ENCODE peak calls at places on chromosomes 7 and 10, in four cellular contexts. X is CD8-positive, alpha-beta T cell; V is astrocyte of the cerebellum; D is lower lobe of right lung. F is an unnamed sample.

GRCh38 chr7:123845823-123846216 is 851 bp downstream of the HYAL4 start:
- DNase-seq in X (no peak), V (no peak), D (no peak), F (no peak)

GRCh38 chr7:100825760-100826545 is 1.4 kb downstream of the EPHB4 start:
- DNase-seq in D (no peak), X (no peak), V (peak), F (no peak)

GRCh38 chr7:31663072-31663471 is 23.9 kb upstream of the PPP1R17 start:
- DNase-seq in D (no peak), V (no peak), X (no peak), F (no peak)

GRCh38 chr10:13338337-13339128 is 9.6 kb downstream of the SEPHS1 start:
- DNase-seq in D (no peak), X (no peak), V (peak), F (peak)

GRCh38 chr7:128838981-128839731 is 8.9 kb downstream of the FLNC start:
- DNase-seq in D (no peak), X (no peak), V (no peak), F (no peak)

GRCh38 chr7:120583835-120584586 is 273.9 kb downstream of the TSPAN12 start:
- DNase-seq in D (no peak), V (peak), X (no peak), F (no peak)

GRCh38 chr10:101494650-101495049 is 93.4 kb downstream of the POLL start:
- DNase-seq in V (no peak), X (no peak), D (no peak), F (no peak)

GRCh38 chr7:25621993-25622392 is 393.7 kb upstream of the NPVF start:
- DNase-seq in D (no peak), X (no peak), V (no peak), F (no peak)

GRCh38 chr7:80298201-80298600 is 163.6 kb downstream of the GNAI1 start:
- DNase-seq in V (no peak), D (no peak), X (no peak), F (no peak)

GRCh38 chr7:73626814-73627213 is 2.5 kb upstream of the MLXIPL start:
- DNase-seq in V (no peak), X (no peak), D (no peak), F (no peak)

GRCh38 chr10:70920519-70920918 is 32.2 kb upstream of the PCBD1 start:
- DNase-seq in X (no peak), V (no peak), D (peak), F (no peak)

GRCh38 chr10:52135101-52135500 is 179.0 kb upstream of the DKK1 start:
- DNase-seq in X (no peak), D (no peak), V (no peak), F (no peak)

GRCh38 chr7:158934628-158935027 is 78.3 kb downstream of the DYNC2I1 start:
- DNase-seq in D (no peak), V (no peak), X (no peak), F (no peak)

GRCh38 chr7:42237162-42237821 is at the start of gene GLI3:
- DNase-seq in V (peak), D (peak), X (no peak), F (peak)

GRCh38 chr10:88389456-88389855 is 193.7 kb downstream of the RNLS start:
- DNase-seq in D (no peak), V (peak), X (peak), F (peak)

GRCh38 chr10:63896992-63897391 is 375.8 kb downstream of the REEP3 start:
- DNase-seq in X (no peak), V (no peak), D (no peak), F (no peak)

GRCh38 chr7:6250364-6250833 is 22.0 kb downstream of the CYTH3 start:
- DNase-seq in D (no peak), V (no peak), X (no peak), F (no peak)

GRCh38 chr7:78022165-78022564 is 223.6 kb downstream of the PHTF2 start:
- DNase-seq in D (no peak), X (no peak), V (no peak), F (no peak)

GRCh38 chr7:128103498-128104108 is 72.4 kb upstream of the LRRC4 start:
- DNase-seq in V (no peak), D (peak), X (no peak), F (no peak)

GRCh38 chr7:116218051-116218645 is 7.8 kb downstream of the TES start:
- DNase-seq in V (peak), X (no peak), D (no peak), F (no peak)

GRCh38 chr10:92125169-92125543 is 165.7 kb downstream of the CPEB3 start:
- DNase-seq in D (no peak), X (no peak), V (no peak), F (no peak)

GRCh38 chr7:136062625-136063336 is 85.6 kb upstream of the MTPN start:
- DNase-seq in V (no peak), D (no peak), X (no peak), F (no peak)

GRCh38 chr10:43605850-43606322 is 352 bp upstream of the ZNF485 start:
- DNase-seq in V (no peak), X (no peak), D (no peak), F (no peak)

GRCh38 chr10:43607199-43607573 is 948 bp downstream of the ZNF485 start:
- DNase-seq in V (no peak), X (no peak), D (no peak), F (no peak)

GRCh38 chr10:43610636-43611035 is 4.4 kb downstream of the ZNF485 start:
- DNase-seq in V (no peak), X (no peak), D (no peak), F (no peak)

GRCh38 chr10:43606323-43607198 is at the start of gene ZNF485:
- DNase-seq in V (peak), D (peak), X (peak), F (peak)
- TF ChIP-seq CTCF in V (no peak), D (no peak), X (no peak), F (no peak)

DNA sequence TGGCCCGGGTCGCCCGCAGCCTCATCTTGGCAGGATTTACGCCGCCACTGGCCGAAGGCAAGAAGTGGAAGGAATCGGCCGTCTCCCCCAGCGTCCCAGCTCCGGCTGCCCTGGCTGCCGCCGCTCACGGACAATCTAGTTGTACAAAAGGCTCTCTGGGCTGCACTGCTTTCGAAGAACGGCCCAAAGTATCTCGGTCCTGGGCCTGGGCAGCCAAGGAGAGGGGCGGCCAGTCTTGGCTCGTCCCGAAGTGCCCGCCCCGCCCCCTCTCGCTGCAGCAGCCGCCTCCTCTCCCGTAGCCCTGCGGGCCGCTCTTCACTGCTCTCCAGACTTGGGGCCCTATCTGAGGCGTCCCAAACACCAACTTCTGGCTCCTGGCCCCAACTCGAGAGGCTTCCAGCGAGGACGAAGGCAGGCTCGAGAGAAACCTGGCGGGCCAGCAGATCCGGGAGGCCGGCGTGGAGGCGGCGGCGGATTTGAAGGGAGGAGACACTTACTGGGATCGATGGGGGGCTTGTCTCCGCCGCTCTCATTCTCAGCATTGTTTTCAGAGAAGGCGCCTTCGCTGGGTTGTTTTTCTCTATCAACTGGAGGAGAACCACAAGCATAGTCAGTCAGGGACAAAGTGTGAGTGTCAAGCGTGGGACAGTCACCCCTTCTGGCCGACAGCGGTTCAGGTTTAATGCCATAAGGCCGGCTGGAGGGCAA is 802 bp downstream of the HOXA9 start:
- DNase-seq in D (peak), V (no peak), X (no peak), F (no peak)
- TF ChIP-seq CTCF in D (peak), V (no peak), X (no peak), F (no peak)

DNA sequence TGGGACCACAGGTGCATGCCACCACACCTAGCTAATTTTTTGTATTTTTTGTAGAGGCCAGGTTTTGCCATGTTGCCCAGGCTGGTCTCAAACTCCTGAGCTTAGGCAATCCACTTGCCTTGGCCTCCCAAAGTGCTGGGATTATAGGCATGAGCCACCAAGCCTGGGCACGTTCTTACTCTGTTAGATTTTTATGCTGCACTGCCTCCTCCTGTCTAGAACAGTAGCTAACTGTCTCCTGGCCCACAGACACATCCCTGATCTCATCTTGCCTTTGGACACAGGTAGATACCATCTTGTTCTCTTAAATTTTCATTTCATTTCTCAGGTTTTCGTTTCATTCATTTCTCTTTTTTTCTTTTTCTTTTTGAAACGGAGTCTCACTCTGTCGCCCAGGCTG is 41.1 kb downstream of the BLVRA start:
- DNase-seq in D (no peak), X (no peak), V (no peak), F (no peak)
- TF ChIP-seq CTCF in D (no peak), X (no peak), V (no peak), F (no peak)

GRCh38 chr10:29479081-29479917 is 155.5 kb downstream of the SVIL start:
- DNase-seq in D (no peak), X (no peak), V (peak), F (no peak)

GRCh38 chr10:29481906-29482440 is 152.8 kb downstream of the SVIL start:
- DNase-seq in X (no peak), D (no peak), V (no peak), F (no peak)

GRCh38 chr10:29480281-29480954 is 154.4 kb downstream of the SVIL start:
- DNase-seq in V (no peak), X (no peak), D (no peak), F (no peak)

GRCh38 chr10:29486466-29486865 is 148.3 kb downstream of the SVIL start:
- DNase-seq in X (no peak), V (no peak), D (no peak), F (no peak)

GRCh38 chr10:29482591-29483421 is 152.0 kb downstream of the SVIL start:
- DNase-seq in X (no peak), D (no peak), V (peak), F (no peak)
- TF ChIP-seq CTCF in X (no peak), D (no peak), V (peak), F (no peak)

GRCh38 chr10:32961892-32962369 is 3.9 kb upstream of the ITGB1 start:
- DNase-seq in V (no peak), D (no peak), X (no peak), F (no peak)
- TF ChIP-seq CTCF in V (no peak), D (no peak), X (no peak), F (peak)

GRCh38 chr7:45118830-45119452 is 7.4 kb upstream of the TBRG4 start:
- DNase-seq in X (no peak), D (no peak), V (no peak), F (no peak)
- TF ChIP-seq CTCF in X (no peak), D (no peak), V (no peak), F (no peak)

GRCh38 chr10:95513941-95514392 is 47.2 kb downstream of the SORBS1 start:
- DNase-seq in X (no peak), V (no peak), D (no peak), F (no peak)
- TF ChIP-seq CTCF in X (no peak), V (no peak), D (no peak), F (no peak)

DNA sequence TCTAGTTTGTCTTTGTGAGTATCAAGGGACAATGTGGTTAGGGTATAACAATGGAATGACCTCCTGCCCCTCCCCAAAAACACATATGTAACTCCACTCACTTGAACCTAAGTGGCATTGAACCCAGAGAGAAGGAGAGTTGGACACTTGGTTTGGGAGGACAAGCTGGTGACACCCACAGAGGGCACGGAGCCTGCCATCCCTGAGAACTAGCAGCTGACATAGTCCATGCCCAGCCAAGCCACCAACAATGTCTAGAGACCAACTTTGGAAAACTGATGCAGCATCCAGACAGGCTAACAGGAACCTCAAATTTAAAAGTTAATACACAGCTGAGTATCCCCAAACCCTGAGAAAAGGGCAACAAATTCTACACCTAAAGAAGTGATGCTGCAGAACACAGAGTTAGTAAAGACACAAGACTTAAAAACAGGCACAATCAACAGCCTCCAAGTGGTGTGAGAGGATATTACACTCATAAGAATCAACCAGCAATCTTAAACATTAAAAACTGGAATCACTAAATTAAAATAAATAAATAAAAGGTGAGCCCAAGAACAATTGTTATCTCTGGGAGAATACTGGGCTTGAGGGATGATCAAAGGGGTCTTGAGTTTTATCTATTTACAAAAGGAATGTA is 27.2 kb downstream of the NUDCD3 start:
- DNase-seq in D (no peak), V (no peak), X (no peak), F (no peak)
- TF ChIP-seq CTCF in D (no peak), V (peak), X (peak), F (peak)